ENCODE peak calls at places on chromosomes 12 and 14, in five cellular contexts. Z, A, U, F and N are unnamed samples.
A peak's percentile ranks its signal among the peaks of the same experiment; 100 is the strongest.

GRCh38 chr14:51653096-51653814 is 1.5 kb downstream of the FRMD6 start:
- DNase-seq in Z (peak; percentile 81), A (no peak), U (no peak), F (peak; percentile 86), N (no peak)

GRCh38 chr12:56257071-56257470 is 1.1 kb downstream of the ANKRD52 start:
- DNase-seq in Z (no peak), A (no peak), U (no peak), F (no peak), N (peak; percentile 76)

GRCh38 chr12:1094714-1095113 is 103.7 kb downstream of the ERC1 start:
- DNase-seq in Z (no peak), A (no peak), U (no peak), F (no peak), N (no peak)

GRCh38 chr14:24312736-24313507 is 1.6 kb downstream of the LTB4R start:
- DNase-seq in Z (no peak), A (no peak), U (no peak), F (peak; percentile 64), N (peak; percentile 62)

GRCh38 chr12:120739031-120739762 is 13.6 kb downstream of the ACADS start:
- DNase-seq in Z (no peak), A (no peak), U (no peak), F (no peak), N (no peak)

GRCh38 chr12:11765817-11766794 is 116.6 kb downstream of the ETV6 start:
- DNase-seq in Z (peak; percentile 61), A (no peak), U (peak; percentile 30), F (peak; percentile 70), N (peak; percentile 69)

GRCh38 chr12:54249489-54249888 is 30.4 kb downstream of the CBX5 start:
- DNase-seq in Z (no peak), A (no peak), U (no peak), F (no peak), N (no peak)

GRCh38 chr12:4825139-4825858 is 84.4 kb upstream of the KCNA1 start:
- DNase-seq in Z (no peak), A (no peak), U (no peak), F (no peak), N (no peak)

GRCh38 chr12:22255097-22255496 is 79.4 kb downstream of the ST8SIA1 start:
- DNase-seq in Z (peak; percentile 48), A (peak; percentile 7), U (no peak), F (no peak), N (no peak)

GRCh38 chr14:31895206-31895605 is 181.9 kb upstream of the ARHGAP5 start:
- DNase-seq in Z (peak; percentile 65), A (no peak), U (no peak), F (peak; percentile 89), N (no peak)

GRCh38 chr14:33676135-33676566 is 274.7 kb downstream of the EGLN3 start:
- DNase-seq in Z (peak; percentile 64), A (peak; percentile 4), U (no peak), F (peak; percentile 65), N (peak; percentile 43)

GRCh38 chr12:84642201-84642600 is 270.4 kb downstream of the SLC6A15 start:
- DNase-seq in Z (no peak), A (no peak), U (no peak), F (no peak), N (no peak)

GRCh38 chr14:37254411-37254947 is 56.7 kb downstream of the MIPOL1 start:
- DNase-seq in Z (no peak), A (no peak), U (no peak), F (no peak), N (no peak)

GRCh38 chr14:70780396-70781075 is 28.8 kb downstream of the MAP3K9 start:
- DNase-seq in Z (no peak), A (no peak), U (no peak), F (no peak), N (no peak)